ENCODE peak calls at places on chromosomes 13 and 19, in four cellular contexts. One of them, this sample, is unnamed.

GRCh38 chr19:30224689-30225606 is 147.2 kb upstream of the ZNF536 start:
- DNase-seq in ovary: no peak
- DNase-seq in nephron progenitor cell: peak
- DNase-seq in tibial artery: no peak
- DNase-seq in this sample: peak

GRCh38 chr13:23750383-23751121 is 138.6 kb downstream of the MIPEP start:
- DNase-seq in tibial artery: no peak
- DNase-seq in nephron progenitor cell: no peak
- DNase-seq in ovary: no peak
- DNase-seq in this sample: no peak

GRCh38 chr13:47858042-47858677 is 142.9 kb downstream of the SUCLA2 start:
- DNase-seq in ovary: no peak
- DNase-seq in tibial artery: no peak
- DNase-seq in nephron progenitor cell: no peak
- DNase-seq in this sample: no peak

GRCh38 chr13:75920536-75920935 is 284.4 kb downstream of the LMO7 start:
- DNase-seq in ovary: no peak
- DNase-seq in tibial artery: no peak
- DNase-seq in nephron progenitor cell: no peak
- DNase-seq in this sample: no peak

GRCh38 chr13:113562085-113562749 is 22.3 kb upstream of the TFDP1 start:
- DNase-seq in ovary: peak
- DNase-seq in nephron progenitor cell: peak
- DNase-seq in tibial artery: peak
- DNase-seq in this sample: peak

GRCh38 chr13:94329754-94330551 is 149.5 kb downstream of the DCT start:
- DNase-seq in nephron progenitor cell: no peak
- DNase-seq in ovary: no peak
- DNase-seq in tibial artery: peak
- DNase-seq in this sample: no peak

GRCh38 chr19:6066661-6067646 is 43.3 kb downstream of the RFX2 start:
- DNase-seq in ovary: peak
- DNase-seq in nephron progenitor cell: peak
- DNase-seq in tibial artery: peak
- DNase-seq in this sample: peak

GRCh38 chr19:29329460-29330134 is 116.6 kb upstream of the UQCRFS1 start:
- DNase-seq in tibial artery: no peak
- DNase-seq in nephron progenitor cell: peak
- DNase-seq in ovary: no peak
- DNase-seq in this sample: peak

GRCh38 chr13:109665211-109665610 is 121.2 kb downstream of the IRS2 start:
- DNase-seq in nephron progenitor cell: no peak
- DNase-seq in ovary: no peak
- DNase-seq in tibial artery: no peak
- DNase-seq in this sample: no peak

DNA sequence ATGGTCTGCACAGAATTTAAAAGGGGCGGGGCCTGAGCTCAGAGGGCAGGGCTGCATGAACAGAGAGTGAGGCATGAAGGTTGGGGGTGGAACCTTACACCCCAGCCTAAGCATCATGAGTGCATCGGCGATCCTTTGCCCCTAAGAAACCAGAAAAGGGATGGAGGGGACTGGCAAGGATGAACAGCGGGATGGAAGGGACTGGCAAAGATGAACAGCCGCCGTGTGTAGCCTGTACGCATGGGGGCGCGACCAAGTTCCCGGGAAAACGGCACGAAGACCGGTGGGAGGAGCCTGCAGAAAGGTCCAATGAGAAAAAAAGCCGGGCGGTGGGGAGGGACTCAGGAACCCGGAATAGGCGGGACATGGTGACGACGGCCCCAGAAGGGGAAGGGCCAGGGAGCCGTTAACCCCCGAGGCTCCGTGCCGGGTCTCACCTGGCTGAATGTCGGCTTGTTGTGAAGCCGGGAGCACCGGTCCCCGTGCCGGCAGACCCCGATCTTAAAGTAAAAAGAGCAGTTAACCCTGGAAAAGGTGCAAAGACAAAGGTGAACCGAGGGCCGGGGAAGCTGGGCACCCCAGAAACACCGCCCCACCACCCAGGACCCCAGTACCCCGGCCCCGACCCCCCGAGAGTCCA is 410 bp downstream of the U2AF1L4 start:
- DNase-seq in ovary: peak
- DNase-seq in tibial artery: peak
- DNase-seq in nephron progenitor cell: peak
- DNase-seq in this sample: peak
- TF ChIP-seq CTCF in ovary: peak
- TF ChIP-seq CTCF in tibial artery: peak
- TF ChIP-seq CTCF in nephron progenitor cell: no peak
- TF ChIP-seq CTCF in this sample: peak

GRCh38 chr13:52845334-52845761 is 3.1 kb downstream of the PCDH8 start:
- DNase-seq in nephron progenitor cell: peak
- DNase-seq in ovary: no peak
- DNase-seq in tibial artery: no peak
- DNase-seq in this sample: peak
- TF ChIP-seq CTCF in nephron progenitor cell: peak
- TF ChIP-seq CTCF in ovary: no peak
- TF ChIP-seq CTCF in tibial artery: no peak
- TF ChIP-seq CTCF in this sample: peak

GRCh38 chr19:35155441-35155840 is 906 bp downstream of the FXYD5 start:
- DNase-seq in nephron progenitor cell: no peak
- DNase-seq in tibial artery: no peak
- DNase-seq in ovary: no peak
- DNase-seq in this sample: no peak

GRCh38 chr19:35156673-35157014 is 2.1 kb downstream of the FXYD5 start:
- DNase-seq in ovary: no peak
- DNase-seq in nephron progenitor cell: no peak
- DNase-seq in tibial artery: no peak
- DNase-seq in this sample: no peak

GRCh38 chr19:35155981-35156672 is 1.6 kb downstream of the FXYD5 start:
- DNase-seq in ovary: no peak
- DNase-seq in tibial artery: no peak
- DNase-seq in nephron progenitor cell: no peak
- DNase-seq in this sample: no peak

GRCh38 chr19:35153701-35154534 is 617 bp upstream of the FXYD5 start:
- DNase-seq in tibial artery: no peak
- DNase-seq in ovary: no peak
- DNase-seq in nephron progenitor cell: peak
- DNase-seq in this sample: peak

GRCh38 chr19:35154535-35155406 is at the start of gene FXYD5:
- DNase-seq in ovary: no peak
- DNase-seq in nephron progenitor cell: peak
- DNase-seq in tibial artery: peak
- DNase-seq in this sample: no peak
- TF ChIP-seq CTCF in ovary: no peak
- TF ChIP-seq CTCF in nephron progenitor cell: no peak
- TF ChIP-seq CTCF in tibial artery: no peak
- TF ChIP-seq CTCF in this sample: peak

GRCh38 chr19:13430790-13431582 is 75.3 kb downstream of the CACNA1A start:
- DNase-seq in tibial artery: no peak
- DNase-seq in nephron progenitor cell: peak
- DNase-seq in ovary: no peak
- DNase-seq in this sample: peak
- TF ChIP-seq CTCF in tibial artery: peak
- TF ChIP-seq CTCF in nephron progenitor cell: peak
- TF ChIP-seq CTCF in ovary: no peak
- TF ChIP-seq CTCF in this sample: peak

DNA sequence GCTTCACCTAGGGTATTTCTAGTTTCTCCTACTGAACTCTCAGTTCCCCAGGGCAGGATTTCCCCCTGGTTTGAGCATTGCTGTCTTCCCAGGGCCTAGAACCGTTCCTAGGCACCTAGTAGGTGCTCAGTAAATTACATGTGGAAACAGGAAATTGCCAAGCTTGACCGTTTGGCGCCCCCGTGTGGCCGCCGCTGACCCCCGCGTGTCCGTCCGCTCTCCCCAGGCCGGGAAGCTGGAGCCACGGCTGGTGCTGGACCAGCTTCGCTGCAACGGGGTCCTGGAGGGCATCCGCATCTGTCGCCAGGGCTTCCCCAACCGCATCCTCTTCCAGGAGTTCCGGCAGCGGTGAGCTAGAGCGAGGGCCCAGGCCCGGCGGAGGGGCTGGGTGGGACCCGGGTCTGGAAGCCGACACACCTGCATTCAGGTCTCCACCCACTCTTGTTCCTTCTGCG is 55.5 kb downstream of the MYH14 start:
- DNase-seq in nephron progenitor cell: peak
- DNase-seq in tibial artery: no peak
- DNase-seq in ovary: no peak
- DNase-seq in this sample: peak
- TF ChIP-seq CTCF in nephron progenitor cell: peak
- TF ChIP-seq CTCF in tibial artery: peak
- TF ChIP-seq CTCF in ovary: no peak
- TF ChIP-seq CTCF in this sample: peak